ENCODE peak calls at places on chromosome 10, in five cellular contexts. B, G, U, Y and R are unnamed samples.
A peak's percentile ranks its signal among the peaks of the same experiment; 100 is the strongest.

GRCh38 chr10:23281044-23281433 is 63.6 kb downstream of the C10orf67 start:
- DNase-seq in B (no peak), G (no peak), U (no peak), Y (no peak), R (no peak)

GRCh38 chr10:48900296-48900695 is 39.3 kb downstream of the LRRC18 start:
- DNase-seq in B (no peak), G (no peak), U (no peak), Y (no peak), R (no peak)

GRCh38 chr10:68598978-68599753 is 39.0 kb downstream of the TET1 start:
- DNase-seq in B (peak; percentile 44), G (no peak), U (peak; percentile 50), Y (peak; percentile 65), R (peak; percentile 57)

GRCh38 chr10:71812913-71813590 is 38.0 kb downstream of the PSAP start:
- DNase-seq in B (no peak), G (no peak), U (no peak), Y (no peak), R (no peak)

GRCh38 chr10:119370972-119371703 is 163.8 kb downstream of the GRK5 start:
- DNase-seq in B (peak; percentile 77), G (no peak), U (peak; percentile 50), Y (peak; percentile 90), R (peak; percentile 98)

GRCh38 chr10:80413152-80413996 is 5.0 kb downstream of the PRXL2A start:
- DNase-seq in B (no peak), G (no peak), U (no peak), Y (peak; percentile 19), R (peak; percentile 68)

GRCh38 chr10:35041502-35041879 is 48.6 kb downstream of the CUL2 start:
- DNase-seq in B (no peak), G (no peak), U (no peak), Y (no peak), R (peak; percentile 31)

GRCh38 chr10:121974535-121975294 is at the start of gene NSMCE4A:
- DNase-seq in B (peak; percentile 83), G (peak; percentile 89), U (peak; percentile 87), Y (no peak), R (peak; percentile 70)

GRCh38 chr10:62081322-62081945 is 179.9 kb downstream of the ARID5B start:
- DNase-seq in B (no peak), G (no peak), U (no peak), Y (no peak), R (no peak)

GRCh38 chr10:60073781-60074656 is 167.7 kb upstream of the CCDC6 start:
- DNase-seq in B (no peak), G (peak; percentile 91), U (no peak), Y (no peak), R (no peak)

GRCh38 chr10:130984686-130985085 is 326.8 kb downstream of the TCERG1L start:
- DNase-seq in B (no peak), G (no peak), U (no peak), Y (no peak), R (no peak)

GRCh38 chr10:104388830-104389229 is 35.2 kb downstream of the CFAP58 start:
- DNase-seq in B (no peak), G (no peak), U (no peak), Y (no peak), R (no peak)

GRCh38 chr10:59894114-59894513 is 12.2 kb downstream of the CCDC6 start:
- DNase-seq in B (peak; percentile 54), G (no peak), U (no peak), Y (peak; percentile 38), R (peak; percentile 86)

GRCh38 chr10:17737021-17737965 is 14.7 kb upstream of the TMEM236 start:
- DNase-seq in B (peak; percentile 35), G (peak; percentile 32), U (no peak), Y (no peak), R (peak; percentile 17)

GRCh38 chr10:51162002-51162401 is 87.7 kb downstream of the PRKG1 start:
- DNase-seq in B (peak; percentile 46), G (no peak), U (no peak), Y (no peak), R (no peak)

GRCh38 chr10:69842932-69843331 is 41.2 kb downstream of the COL13A1 start:
- DNase-seq in B (no peak), G (no peak), U (no peak), Y (no peak), R (no peak)

GRCh38 chr10:126090911-126091728 is 194.8 kb downstream of the FANK1 start:
- DNase-seq in B (no peak), G (no peak), U (no peak), Y (peak; percentile 78), R (peak; percentile 97)

GRCh38 chr10:34433241-34434076 is 381.6 kb downstream of the PARD3 start:
- DNase-seq in B (no peak), G (no peak), U (no peak), Y (peak; percentile 65), R (peak; percentile 32)

GRCh38 chr10:4427524-4427923 is 398.5 kb upstream of the AKR1E2 start:
- DNase-seq in B (no peak), G (no peak), U (no peak), Y (no peak), R (no peak)

GRCh38 chr10:24467094-24467493 is 256.6 kb downstream of the ARHGAP21 start:
- DNase-seq in B (no peak), G (no peak), U (no peak), Y (no peak), R (no peak)

GRCh38 chr10:73803680-73804286 is 7.6 kb downstream of the NDST2 start:
- DNase-seq in B (no peak), G (peak; percentile 80), U (no peak), Y (no peak), R (no peak)

GRCh38 chr10:82429302-82429701 is 554.3 kb downstream of the NRG3 start:
- DNase-seq in B (no peak), G (no peak), U (no peak), Y (no peak), R (no peak)

GRCh38 chr10:3948843-3949242 is 163.8 kb upstream of the KLF6 start:
- DNase-seq in B (no peak), G (no peak), U (no peak), Y (no peak), R (no peak)

GRCh38 chr10:85612833-85613232 is 753.8 kb downstream of the GRID1 start:
- DNase-seq in B (no peak), G (peak; percentile 10), U (no peak), Y (no peak), R (no peak)

GRCh38 chr10:100653957-100654834 is 91.2 kb upstream of the PAX2 start:
- DNase-seq in B (no peak), G (no peak), U (no peak), Y (no peak), R (peak; percentile 44)
- H3K4me3 ChIP-seq in B (peak overlapping the region; percentile 8), G (no peak overlapping the region), U (peak overlapping the region; percentile 43), Y (no peak overlapping the region), R (no peak overlapping the region)

GRCh38 chr10:113754125-113754524 is 2.6 kb downstream of the PLEKHS1 start:
- DNase-seq in B (no peak), G (no peak), U (no peak), Y (no peak), R (no peak)

GRCh38 chr10:113751116-113751728 is at the start of gene PLEKHS1:
- DNase-seq in B (no peak), G (no peak), U (peak; percentile 52), Y (no peak), R (no peak)

GRCh38 chr10:113754768-113755167 is 3.3 kb downstream of the PLEKHS1 start:
- DNase-seq in B (no peak), G (no peak), U (peak; percentile 75), Y (no peak), R (no peak)

GRCh38 chr10:113753020-113753692 is 1.7 kb downstream of the PLEKHS1 start:
- DNase-seq in B (no peak), G (no peak), U (peak; percentile 72), Y (no peak), R (no peak)

GRCh38 chr10:113752553-113752952 is 1.1 kb downstream of the PLEKHS1 start:
- DNase-seq in B (no peak), G (no peak), U (peak; percentile 56), Y (no peak), R (no peak)
- H3K4me3 ChIP-seq in B (no peak overlapping the region), G (no peak overlapping the region), U (no peak overlapping the region), Y (no peak overlapping the region), R (no peak overlapping the region)

DNA sequence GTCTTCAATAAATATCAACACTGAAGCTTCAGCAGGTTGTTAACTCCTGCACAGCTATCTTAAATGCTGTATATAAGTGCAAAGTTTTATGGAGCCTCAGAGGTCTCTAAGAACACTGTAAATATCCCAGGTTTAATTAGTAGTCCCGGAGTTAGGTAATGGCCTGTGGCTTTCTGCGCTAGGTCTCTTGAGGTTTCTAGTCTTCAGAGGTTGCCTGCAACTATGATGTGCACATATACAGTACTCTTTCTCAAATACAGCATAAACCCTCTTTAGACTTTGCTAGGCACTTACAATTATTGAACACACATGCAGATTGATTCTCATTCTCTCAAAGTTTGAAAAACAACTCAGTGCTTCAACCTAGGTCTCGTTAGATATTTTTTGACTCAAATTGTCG is 2.3 kb downstream of the KLLN start:
- DNase-seq in B (no peak), G (no peak), U (no peak), Y (no peak), R (no peak)
- H3K4me3 ChIP-seq in B (peak overlapping the region; percentile 91), G (peak overlapping the region; percentile 79), U (no peak overlapping the region), Y (no peak overlapping the region), R (peak overlapping the region; percentile 98)

GRCh38 chr10:47055386-47056382 is 144.5 kb downstream of the PTPN20 start:
- DNase-seq in B (no peak), G (no peak), U (no peak), Y (no peak), R (no peak)

GRCh38 chr10:47057471-47057870 is 146.2 kb downstream of the PTPN20 start:
- DNase-seq in B (no peak), G (no peak), U (no peak), Y (no peak), R (no peak)

GRCh38 chr10:47053399-47053798 is 142.2 kb downstream of the PTPN20 start:
- DNase-seq in B (no peak), G (no peak), U (no peak), Y (no peak), R (no peak)

GRCh38 chr10:47051741-47052238 is 140.6 kb downstream of the PTPN20 start:
- DNase-seq in B (no peak), G (no peak), U (no peak), Y (no peak), R (no peak)

DNA sequence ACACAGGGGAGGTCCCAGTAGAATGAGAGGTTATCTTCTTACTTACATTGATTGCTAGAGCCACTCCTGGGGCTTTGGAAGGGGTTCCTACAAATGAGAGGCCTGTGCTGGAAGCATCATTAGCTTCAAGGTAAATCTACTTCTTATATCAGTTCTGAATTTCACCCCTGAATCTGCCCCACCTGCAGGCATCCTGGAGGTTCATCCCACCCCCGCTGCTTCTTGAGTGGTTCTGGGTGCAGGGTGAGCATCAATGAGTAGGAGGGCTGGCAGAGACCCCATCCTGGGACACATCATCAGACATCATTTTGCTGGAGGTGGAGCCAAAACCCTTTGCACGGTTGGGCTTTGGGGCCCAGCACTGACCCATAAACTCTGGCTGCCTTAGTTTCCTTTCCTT is 143.7 kb downstream of the PTPN20 start:
- DNase-seq in B (no peak), G (no peak), U (no peak), Y (no peak), R (no peak)
- H3K4me3 ChIP-seq in B (no peak overlapping the region), G (no peak overlapping the region), U (no peak overlapping the region), Y (no peak overlapping the region), R (no peak overlapping the region)

GRCh38 chr10:15349133-15349532 is 22.0 kb downstream of the FAM171A1 start:
- DNase-seq in B (no peak), G (no peak), U (no peak), Y (no peak), R (no peak)
- H3K4me3 ChIP-seq in B (peak overlapping the region; percentile 22), G (no peak overlapping the region), U (no peak overlapping the region), Y (peak overlapping the region; percentile 32), R (peak overlapping the region; percentile 23)